ENCODE peak calls at places on chromosomes 4 and X, in seven cellular contexts. K is foreskin fibroblast, C is ecto neural progenitor cell, O is left kidney, I is NCI-H510A treated with DMSO at 0.1 percent for 48 hours, U is breast epithelium, A is tibial nerve. Y is an unnamed sample.

GRCh38 chr4:74114234-74114633 is 15.2 kb upstream of the CXCL2 start:
- DNase-seq in K (peak; percentile 81), C (no peak), O (no peak), I (no peak), U (peak; percentile 54), A (no peak), Y (no peak)

GRCh38 chr4:108311313-108311712 is 142.6 kb upstream of the LEF1 start:
- DNase-seq in K (no peak), C (no peak), O (no peak), I (peak; percentile 16), U (no peak), A (no peak), Y (no peak)

GRCh38 chrX:55074851-55075467 is at the start of gene PAGE2B:
- DNase-seq in K (no peak), C (no peak), O (no peak), I (no peak), U (no peak), A (no peak), Y (no peak)

GRCh38 chrX:74383611-74384010 is 37.7 kb upstream of the SLC16A2 start:
- DNase-seq in K (peak; percentile 37), C (peak; percentile 44), O (peak; percentile 66), I (peak; percentile 0), U (no peak), A (no peak), Y (peak; percentile 47)

GRCh38 chrX:84188320-84188834 is 378 bp upstream of the RPS6KA6 start:
- DNase-seq in K (peak; percentile 25), C (no peak), O (peak; percentile 93), I (peak; percentile 36), U (peak; percentile 35), A (no peak), Y (peak; percentile 77)

GRCh38 chrX:110915579-110915978 is 120.0 kb upstream of the CHRDL1 start:
- DNase-seq in K (no peak), C (no peak), O (no peak), I (no peak), U (no peak), A (no peak), Y (no peak)

GRCh38 chr4:84892950-84893349 is 73.5 kb downstream of the WDFY3 start:
- DNase-seq in K (no peak), C (no peak), O (peak; percentile 21), I (no peak), U (no peak), A (no peak), Y (no peak)

GRCh38 chrX:116342903-116343302 is 93.5 kb upstream of the SLC6A14 start:
- DNase-seq in K (no peak), C (no peak), O (no peak), I (no peak), U (no peak), A (no peak), Y (no peak)

GRCh38 chr4:8044699-8045098 is 105.0 kb upstream of the AFAP1 start:
- DNase-seq in K (no peak), C (no peak), O (peak; percentile 74), I (peak; percentile 87), U (no peak), A (no peak), Y (no peak)

GRCh38 chrX:66833426-66833825 is 194.5 kb upstream of the EDA2R start:
- DNase-seq in K (no peak), C (no peak), O (no peak), I (no peak), U (no peak), A (no peak), Y (no peak)

GRCh38 chr4:26356067-26356466 is 35.3 kb downstream of the RBPJ start:
- DNase-seq in K (no peak), C (no peak), O (no peak), I (no peak), U (no peak), A (no peak), Y (peak; percentile 33)

GRCh38 chr4:35465096-35465495 is 779.2 kb downstream of the ARAP2 start:
- DNase-seq in K (no peak), C (no peak), O (no peak), I (no peak), U (no peak), A (no peak), Y (no peak)

GRCh38 chrX:130738638-130739195 is 164.3 kb downstream of the ENOX2 start:
- DNase-seq in K (no peak), C (no peak), O (no peak), I (no peak), U (no peak), A (no peak), Y (no peak)

GRCh38 chrX:108732630-108733321 is 3.6 kb downstream of the IRS4 start:
- DNase-seq in K (no peak), C (peak; percentile 75), O (peak; percentile 52), I (no peak), U (no peak), A (no peak), Y (no peak)

GRCh38 chr4:188145626-188146025 is 6.4 kb downstream of the TRIML1 start:
- DNase-seq in K (no peak), C (no peak), O (no peak), I (no peak), U (no peak), A (no peak), Y (no peak)

GRCh38 chr4:80139668-80140067 is 57.6 kb upstream of the PRDM8 start:
- DNase-seq in K (no peak), C (no peak), O (no peak), I (no peak), U (no peak), A (no peak), Y (no peak)

GRCh38 chr4:156528216-156528615 is 443.4 kb downstream of the PDGFC start:
- DNase-seq in K (no peak), C (no peak), O (peak; percentile 6), I (no peak), U (no peak), A (no peak), Y (no peak)

GRCh38 chrX:13469963-13470679 is 99.3 kb upstream of the EGFL6 start:
- DNase-seq in K (peak; percentile 79), C (no peak), O (no peak), I (no peak), U (no peak), A (no peak), Y (no peak)

GRCh38 chrX:135050603-135051002 is 1.3 kb downstream of the RTL8A start:
- DNase-seq in K (no peak), C (no peak), O (no peak), I (no peak), U (no peak), A (no peak), Y (no peak)

Y was measured in thyroid gland.